ENCODE peak calls at places on chromosomes 16 and 17, in seven cellular contexts. N is GM12891, I is HepG2, M is H1, B is SK-N-SH, F is GM12878, C is K562. U is an unnamed sample.

GRCh38 chr16:55370762-55371482 is 46.9 kb downstream of the IRX6 start:
- DNase-seq in N (no peak), I (peak), M (peak), B (peak), F (no peak), C (peak), U (no peak)

GRCh38 chr16:3846087-3846486 is 34.4 kb downstream of the CREBBP start:
- DNase-seq in N (no peak), I (no peak), M (no peak), B (no peak), F (no peak), C (no peak), U (no peak)

GRCh38 chr17:10135539-10136257 is 62.7 kb downstream of the GAS7 start:
- DNase-seq in N (no peak), I (no peak), M (no peak), B (no peak), F (no peak), C (no peak), U (no peak)

GRCh38 chr17:59278401-59278800 is 53.1 kb upstream of the YPEL2 start:
- DNase-seq in N (no peak), I (no peak), M (no peak), B (no peak), F (no peak), C (no peak), U (no peak)

GRCh38 chr17:18187816-18188761 is 4.5 kb downstream of the ALKBH5 start:
- DNase-seq in N (no peak), I (no peak), M (no peak), B (peak), F (no peak), C (no peak), U (no peak)

GRCh38 chr16:57028086-57028485 is 38.7 kb downstream of the NLRC5 start:
- DNase-seq in N (no peak), I (no peak), M (no peak), B (no peak), F (no peak), C (no peak), U (no peak)

GRCh38 chr17:73334771-73335513 is 23.1 kb upstream of the CDC42EP4 start:
- DNase-seq in N (no peak), I (no peak), M (no peak), B (peak), F (no peak), C (no peak), U (no peak)

GRCh38 chr16:53754938-53755910 is 51.3 kb downstream of the FTO start:
- DNase-seq in N (no peak), I (no peak), M (no peak), B (no peak), F (no peak), C (peak), U (no peak)

GRCh38 chr17:27466376-27466747 is 10.1 kb downstream of the KSR1 start:
- DNase-seq in N (no peak), I (no peak), M (no peak), B (no peak), F (no peak), C (no peak), U (no peak)

GRCh38 chr16:4053663-4054479 is 62.4 kb downstream of the ADCY9 start:
- DNase-seq in N (no peak), I (no peak), M (no peak), B (no peak), F (no peak), C (no peak), U (no peak)

GRCh38 chr17:66711403-66711802 is 123.5 kb upstream of the CACNG5 start:
- DNase-seq in N (no peak), I (no peak), M (no peak), B (no peak), F (no peak), C (no peak), U (no peak)

GRCh38 chr17:63685021-63685420 is 14.9 kb downstream of the LIMD2 start:
- DNase-seq in N (no peak), I (no peak), M (no peak), B (no peak), F (no peak), C (no peak), U (no peak)
- TF ChIP-seq POLR2AphosphoS5 in N (no peak), I (no peak), M (no peak), B (no peak), F (no peak), C (no peak), U (no peak)

GRCh38 chr17:78324391-78325075 is 35.3 kb downstream of the SOCS3 start:
- DNase-seq in N (no peak), I (no peak), M (no peak), B (peak), F (no peak), C (no peak), U (no peak)
- TF ChIP-seq TAF1 in N (no peak), I (no peak), M (no peak), B (no peak), F (no peak), C (no peak), U (no peak)

GRCh38 chr17:55710410-55710809 is 12.3 kb downstream of the TMEM100 start:
- DNase-seq in N (no peak), I (no peak), M (no peak), B (no peak), F (no peak), C (no peak), U (no peak)

GRCh38 chr17:55709440-55709839 is 13.2 kb downstream of the TMEM100 start:
- DNase-seq in N (no peak), I (no peak), M (no peak), B (no peak), F (no peak), C (no peak), U (no peak)

GRCh38 chr17:55708575-55708974 is 14.1 kb downstream of the TMEM100 start:
- DNase-seq in N (no peak), I (no peak), M (no peak), B (no peak), F (no peak), C (peak), U (no peak)

GRCh38 chr17:55710829-55711496 is 11.7 kb downstream of the TMEM100 start:
- DNase-seq in N (no peak), I (no peak), M (no peak), B (no peak), F (no peak), C (no peak), U (no peak)

DNA sequence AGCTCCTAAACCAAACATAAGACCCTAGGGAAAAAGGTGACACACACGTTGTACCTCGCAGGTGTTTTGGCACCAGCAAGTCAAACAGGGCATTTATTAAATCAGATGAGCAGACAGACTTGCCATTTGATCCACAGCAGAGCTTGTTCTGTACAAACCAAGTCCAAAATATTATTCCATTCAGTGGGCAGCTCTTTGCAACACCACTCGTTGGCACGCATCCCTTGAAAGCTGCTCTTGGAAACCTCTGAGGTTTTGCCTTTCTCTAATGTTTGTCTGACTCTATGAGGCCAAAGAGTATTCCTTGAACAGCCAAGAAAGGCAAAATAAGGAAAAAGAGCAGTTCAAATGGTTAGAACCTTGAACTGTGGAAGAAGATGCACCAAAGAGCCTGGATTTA is 12.7 kb downstream of the TMEM100 start:
- DNase-seq in N (no peak), I (no peak), M (no peak), B (no peak), F (no peak), C (no peak), U (no peak)
- TF ChIP-seq POLR2AphosphoS5 in N (no peak), I (no peak), M (no peak), B (no peak), F (no peak), C (no peak), U (no peak)

DNA sequence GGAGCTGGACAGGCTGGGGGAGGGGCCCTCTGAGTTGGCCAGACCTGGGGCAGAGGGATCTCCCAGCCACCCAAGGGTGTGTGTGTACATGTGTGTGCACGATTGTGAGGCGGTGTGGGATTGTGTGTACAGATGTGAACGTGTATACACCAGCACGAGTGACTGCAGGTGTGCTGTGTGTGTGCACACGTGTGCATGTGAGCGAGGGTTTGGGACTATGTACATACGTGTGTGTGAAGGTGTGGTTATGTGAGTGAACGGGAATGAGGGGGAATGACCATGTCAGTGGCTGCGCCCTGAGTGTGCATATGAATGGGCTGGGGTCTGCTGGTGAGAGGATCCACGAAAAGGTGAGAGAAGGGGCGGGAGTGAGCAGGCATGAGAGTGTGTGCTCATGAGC is 22.4 kb upstream of the TAC4 start:
- DNase-seq in N (no peak), I (no peak), M (no peak), B (no peak), F (no peak), C (no peak), U (no peak)
- TF ChIP-seq TAF1 in N (no peak), I (no peak), M (no peak), B (no peak), F (no peak), C (no peak), U (no peak)

DNA sequence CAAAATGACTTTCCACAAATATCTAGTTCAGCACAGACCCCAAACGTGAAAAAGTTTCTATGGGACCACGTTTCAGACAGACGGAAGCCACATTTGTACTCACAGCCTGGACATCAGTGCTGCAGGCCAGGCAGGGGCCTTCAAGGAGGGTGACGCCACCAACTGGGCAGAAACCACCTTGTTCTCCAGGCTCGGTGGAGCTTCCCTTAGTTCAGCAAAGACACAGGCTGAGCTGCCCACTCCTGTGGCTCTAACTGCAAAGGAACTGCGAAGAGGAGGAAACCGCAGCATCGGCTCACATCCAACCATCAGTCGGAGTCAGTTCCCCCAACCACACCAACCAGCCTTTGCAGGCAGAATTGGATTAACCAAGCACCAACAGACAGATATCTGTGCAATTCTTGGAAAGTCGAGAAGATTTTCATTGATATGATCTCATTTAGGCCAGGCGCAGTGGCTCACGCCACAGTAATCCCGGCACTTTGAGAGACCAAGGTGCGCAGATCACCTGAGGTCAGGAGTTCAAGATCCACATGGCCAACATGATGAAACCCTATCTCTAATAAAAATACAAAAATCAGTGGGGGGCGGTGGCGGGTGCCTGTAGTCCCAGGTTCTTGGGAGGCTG is 73.3 kb upstream of the CNEP1R1 start:
- DNase-seq in N (no peak), I (no peak), M (no peak), B (no peak), F (no peak), C (no peak), U (no peak)
- TF ChIP-seq POLR2AphosphoS5 in N (no peak), I (no peak), M (no peak), B (no peak), F (no peak), C (no peak), U (no peak)

U was measured in GM12892.